ENCODE peak calls at places on chromosomes 6 and 20, in nine cellular contexts. O is activated T-helper 1 cell treated with Interleukin-2 at 50 U/mL for 16 hours; F is HL-60; G is body of pancreas; U is esophagus muscularis mucosa; H is foreskin fibroblast; Z is activated CD8-positive, alpha-beta T cell treated with anti-CD3 and anti-CD28 coated beads, Interleukin-2, amount 10 ng/mL, durations not matched to agents 7 days and 5 days; R is NCI-H1930; W is activated gamma-delta T cell treated with Interleukin-2 at 50 U/mL for 16 hours. K is an unnamed sample.

GRCh38 chr6:7214400-7214940 is 98.5 kb downstream of the SSR1 start:
- DNase-seq in O (no peak), F (no peak), G (no peak), U (no peak), H (no peak), Z (no peak), R (no peak), W (no peak), K (no peak)

GRCh38 chr6:44856495-44856878 is 469.0 kb downstream of the CDC5L start:
- DNase-seq in O (no peak), F (no peak), G (no peak), U (no peak), H (peak), Z (no peak), R (no peak), W (no peak), K (no peak)

GRCh38 chr6:170449835-170450753 is 103.0 kb downstream of the PSMB1 start:
- DNase-seq in O (no peak), F (no peak), G (no peak), U (no peak), H (no peak), Z (no peak), R (no peak), W (no peak), K (no peak)

GRCh38 chr20:3250091-3250504 is 11.1 kb upstream of the SLC4A11 start:
- DNase-seq in O (no peak), F (no peak), G (no peak), U (no peak), H (no peak), Z (no peak), R (no peak), W (no peak), K (no peak)

GRCh38 chr20:22241609-22242008 is 342.8 kb downstream of the FOXA2 start:
- DNase-seq in O (no peak), F (no peak), G (no peak), U (no peak), H (no peak), Z (no peak), R (no peak), W (no peak), K (no peak)

GRCh38 chr6:36858407-36858981 is 16.1 kb downstream of the PPIL1 start:
- DNase-seq in O (no peak), F (no peak), G (peak), U (no peak), H (no peak), Z (no peak), R (no peak), W (no peak), K (no peak)

GRCh38 chr20:32479697-32480140 is 105.4 kb downstream of the NOL4L start:
- DNase-seq in O (no peak), F (no peak), G (no peak), U (no peak), H (no peak), Z (no peak), R (no peak), W (no peak), K (no peak)

GRCh38 chr6:7846971-7847818 is 63.4 kb downstream of the TXNDC5 start:
- DNase-seq in O (no peak), F (no peak), G (no peak), U (no peak), H (peak), Z (no peak), R (no peak), W (no peak), K (no peak)

GRCh38 chr6:159079367-159079766 is 34.6 kb upstream of the TAGAP start:
- DNase-seq in O (no peak), F (no peak), G (no peak), U (no peak), H (no peak), Z (peak), R (no peak), W (no peak), K (no peak)

GRCh38 chr6:61210549-61210948 is 1075.5 kb downstream of the KHDRBS2 start:
- DNase-seq in O (no peak), F (no peak), G (no peak), U (no peak), H (no peak), Z (no peak), R (no peak), W (no peak), K (no peak)

GRCh38 chr6:132520953-132521352 is 8.0 kb upstream of the STX7 start:
- DNase-seq in O (no peak), F (no peak), G (no peak), U (no peak), H (peak), Z (no peak), R (no peak), W (no peak), K (no peak)

GRCh38 chr20:3896302-3896701 is 7.1 kb downstream of the PANK2 start:
- DNase-seq in O (no peak), F (no peak), G (no peak), U (no peak), H (no peak), Z (no peak), R (no peak), W (no peak), K (no peak)

GRCh38 chr6:85008311-85009015 is 244.1 kb upstream of the TBX18 start:
- DNase-seq in O (no peak), F (no peak), G (no peak), U (peak), H (peak), Z (no peak), R (no peak), W (no peak), K (no peak)

GRCh38 chr6:37628611-37629320 is 68.9 kb downstream of the MDGA1 start:
- DNase-seq in O (no peak), F (no peak), G (no peak), U (no peak), H (peak), Z (no peak), R (no peak), W (no peak), K (no peak)

GRCh38 chr6:104941694-104942177 is 15.2 kb upstream of the LIN28B start:
- DNase-seq in O (no peak), F (no peak), G (no peak), U (no peak), H (no peak), Z (no peak), R (no peak), W (no peak), K (no peak)

GRCh38 chr20:14892782-14893181 is 555.4 kb upstream of the FLRT3 start:
- DNase-seq in O (no peak), F (no peak), G (no peak), U (no peak), H (no peak), Z (no peak), R (no peak), W (no peak), K (no peak)

GRCh38 chr6:75275067-75275466 is 9.5 kb downstream of the TMEM30A start:
- DNase-seq in O (no peak), F (no peak), G (no peak), U (no peak), H (peak), Z (no peak), R (no peak), W (no peak), K (no peak)

GRCh38 chr6:53359088-53359842 is 10.5 kb upstream of the ELOVL5 start:
- DNase-seq in O (peak), F (peak), G (peak), U (peak), H (peak), Z (peak), R (peak), W (peak), K (peak)

GRCh38 chr6:40425192-40425919 is 161.8 kb downstream of the LRFN2 start:
- DNase-seq in O (no peak), F (no peak), G (peak), U (no peak), H (no peak), Z (no peak), R (no peak), W (no peak), K (no peak)

GRCh38 chr6:132708771-132709170 is 5.1 kb downstream of the VNN1 start:
- DNase-seq in O (no peak), F (no peak), G (no peak), U (no peak), H (no peak), Z (no peak), R (no peak), W (no peak), K (no peak)

GRCh38 chr6:135851442-135852271 is at the start of gene PDE7B:
- DNase-seq in O (no peak), F (peak), G (peak), U (no peak), H (peak), Z (peak), R (no peak), W (peak), K (peak)

GRCh38 chr20:47711046-47711752 is 74.1 kb downstream of the SULF2 start:
- DNase-seq in O (no peak), F (no peak), G (peak), U (no peak), H (no peak), Z (no peak), R (no peak), W (no peak), K (no peak)

GRCh38 chr6:158257425-158257759 is 54.9 kb upstream of the TULP4 start:
- DNase-seq in O (no peak), F (no peak), G (no peak), U (no peak), H (no peak), Z (no peak), R (no peak), W (no peak), K (no peak)

GRCh38 chr6:109768485-109768884 is 77.4 kb downstream of the FIG4 start:
- DNase-seq in O (no peak), F (no peak), G (no peak), U (no peak), H (peak), Z (no peak), R (no peak), W (no peak), K (no peak)

GRCh38 chr6:10589429-10589727 is 68.2 kb downstream of the GCNT2 start:
- DNase-seq in O (no peak), F (no peak), G (no peak), U (no peak), H (no peak), Z (no peak), R (no peak), W (no peak), K (no peak)